ENCODE peak calls at places on chromosomes 3 and 15, in four cellular contexts. E is fibroblast of pulmonary artery, J is right lobe of liver, Y is astrocyte of the spinal cord. D is an unnamed sample.

GRCh38 chr15:71496336-71496955 is 313.9 kb upstream of the NR2E3 start:
- DNase-seq in E (peak), J (no peak), Y (peak), D (peak)

GRCh38 chr3:55516391-55517030 is 29.4 kb upstream of the WNT5A start:
- DNase-seq in E (no peak), J (no peak), Y (no peak), D (no peak)

GRCh38 chr3:69079269-69080159 is 651 bp downstream of the UBA3 start:
- DNase-seq in E (no peak), J (no peak), Y (no peak), D (no peak)

GRCh38 chr3:43243590-43244587 is 42.5 kb upstream of the SNRK start:
- DNase-seq in E (peak), J (no peak), Y (no peak), D (no peak)

GRCh38 chr3:128804817-128805166 is 74.6 kb upstream of the ACAD9 start:
- DNase-seq in E (no peak), J (no peak), Y (no peak), D (no peak)

GRCh38 chr15:65008989-65009388 is 19.3 kb upstream of the SPG21 start:
- DNase-seq in E (no peak), J (no peak), Y (no peak), D (no peak)

GRCh38 chr3:133949438-133949837 is 53.8 kb upstream of the RAB6B start:
- DNase-seq in E (peak), J (no peak), Y (no peak), D (no peak)

GRCh38 chr15:50249704-50250103 is 15.8 kb downstream of the HDC start:
- DNase-seq in E (no peak), J (no peak), Y (no peak), D (no peak)

GRCh38 chr3:177578488-177578887 is 381.2 kb upstream of the TBL1XR1 start:
- DNase-seq in E (no peak), J (no peak), Y (no peak), D (no peak)

GRCh38 chr15:39426552-39427532 is 154.0 kb upstream of the THBS1 start:
- DNase-seq in E (peak), J (no peak), Y (peak), D (no peak)

GRCh38 chr3:53078656-53079055 is 32.8 kb upstream of the SFMBT1 start:
- DNase-seq in E (no peak), J (no peak), Y (no peak), D (no peak)

GRCh38 chr3:112597945-112598344 is 36.1 kb downstream of the SLC35A5 start:
- DNase-seq in E (no peak), J (no peak), Y (no peak), D (no peak)

GRCh38 chr3:5197470-5198312 is 10.2 kb downstream of the EDEM1 start:
- DNase-seq in E (peak), J (no peak), Y (peak), D (peak)

GRCh38 chr3:17686613-17687012 is 55.8 kb downstream of the TBC1D5 start:
- DNase-seq in E (peak), J (no peak), Y (no peak), D (peak)

GRCh38 chr3:70138606-70139005 is 139.1 kb downstream of the SAMMSON start:
- DNase-seq in E (no peak), J (no peak), Y (peak), D (peak)

GRCh38 chr3:81242871-81243270 is 518.6 kb downstream of the GBE1 start:
- DNase-seq in E (peak), J (no peak), Y (peak), D (peak)

GRCh38 chr3:13301295-13301987 is 118.7 kb downstream of the NUP210 start:
- DNase-seq in E (peak), J (no peak), Y (peak), D (peak)

DNA sequence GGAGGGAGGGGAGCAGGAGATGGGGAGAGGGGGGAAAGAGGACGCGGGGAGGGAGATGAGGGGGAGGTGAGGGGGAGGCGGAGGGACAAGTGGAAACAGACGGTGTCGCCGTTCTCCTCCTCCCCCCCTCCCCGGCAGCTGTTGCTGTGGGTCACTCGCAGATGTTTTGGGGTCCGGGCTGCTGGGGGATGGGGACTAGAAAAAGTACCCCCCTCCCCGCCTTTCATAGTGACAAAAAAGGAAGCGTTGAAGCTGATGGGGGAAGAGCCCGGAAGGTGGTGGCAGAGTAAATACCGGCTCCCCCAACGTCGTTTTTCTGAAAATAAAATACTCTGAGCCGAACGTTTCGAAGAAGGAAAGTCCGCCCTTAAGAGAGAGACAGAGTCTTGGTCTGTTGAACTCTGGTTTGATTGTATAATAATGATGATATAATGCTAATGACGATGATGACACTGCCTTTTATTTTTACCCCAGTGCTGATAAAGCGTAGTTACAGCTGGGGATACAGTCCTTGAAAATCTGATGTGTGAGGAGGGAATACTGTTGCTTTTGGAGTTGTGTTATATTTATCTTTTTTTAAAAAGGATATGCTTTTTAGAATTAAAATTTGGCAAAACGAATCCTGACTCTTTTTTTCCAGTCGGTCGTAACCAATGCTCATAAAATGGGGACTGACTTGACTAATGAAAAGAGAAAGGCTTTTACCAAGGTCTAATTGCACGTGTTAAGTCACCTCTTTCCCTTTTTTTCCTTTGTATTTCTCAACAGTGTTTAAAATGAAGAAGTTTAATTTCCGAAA is 997 bp downstream of the STXBP5L start:
- DNase-seq in E (no peak), J (no peak), Y (no peak), D (no peak)
- H3K4me3 ChIP-seq in E (peak), J (no peak), Y (peak), D (peak)

DNA sequence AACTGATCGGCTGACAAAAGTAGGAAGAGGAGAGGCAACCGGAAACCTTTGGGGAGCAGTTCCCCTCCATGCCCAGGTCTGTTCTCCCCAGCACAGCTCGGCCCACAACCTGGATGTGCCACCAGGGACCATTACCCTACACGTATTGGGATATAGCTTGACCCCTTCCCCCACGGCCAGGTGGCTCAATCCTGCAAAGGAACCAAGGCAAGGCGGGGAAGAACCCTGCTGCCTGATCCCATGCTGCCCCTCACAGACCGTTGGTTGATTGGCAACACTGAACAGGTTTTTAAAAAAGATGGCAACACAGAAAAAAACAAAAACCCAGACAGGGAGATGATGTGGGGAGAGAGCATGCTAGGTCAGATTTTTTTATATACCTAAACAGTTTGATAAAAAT is 19.6 kb upstream of the TCAIM start:
- DNase-seq in E (no peak), J (no peak), Y (no peak), D (no peak)
- TF ChIP-seq CTCF in E (no peak), J (no peak), Y (no peak), D (no peak)

GRCh38 chr15:73930371-73930770 is 4.1 kb downstream of the LOXL1 start:
- DNase-seq in E (peak), J (no peak), Y (peak), D (no peak)
- H3K4me3 ChIP-seq in E (no peak), J (no peak), Y (peak), D (no peak)

GRCh38 chr3:167100651-167101050 is 279.4 kb downstream of the ZBBX start:
- DNase-seq in E (no peak), J (no peak), Y (no peak), D (no peak)

GRCh38 chr3:167106456-167106855 is 273.6 kb downstream of the ZBBX start:
- DNase-seq in E (no peak), J (no peak), Y (no peak), D (no peak)

GRCh38 chr3:167100200-167100599 is 279.9 kb downstream of the ZBBX start:
- DNase-seq in E (no peak), J (no peak), Y (no peak), D (no peak)

DNA sequence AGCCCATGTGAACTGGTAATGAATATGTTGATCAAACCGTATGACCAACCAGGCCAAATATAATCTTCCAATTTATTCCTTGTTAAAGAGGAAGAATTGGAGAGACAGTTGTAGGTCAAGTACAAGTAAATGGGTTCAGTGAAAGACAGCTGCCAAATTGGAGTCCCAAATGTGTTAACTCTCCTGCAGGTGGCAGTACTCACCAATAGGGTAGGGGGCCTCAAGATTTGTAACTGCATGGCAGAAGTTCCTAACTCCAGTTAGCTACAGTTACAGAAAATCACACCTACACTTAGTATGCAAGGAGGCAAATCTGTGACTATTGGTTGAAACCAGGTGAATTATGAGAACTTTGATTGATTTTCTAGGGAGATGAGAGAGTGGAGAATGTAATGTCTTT is 278.0 kb downstream of the ZBBX start:
- DNase-seq in E (no peak), J (no peak), Y (no peak), D (no peak)
- TF ChIP-seq CTCF in E (no peak), J (peak), Y (peak), D (no peak)

DNA sequence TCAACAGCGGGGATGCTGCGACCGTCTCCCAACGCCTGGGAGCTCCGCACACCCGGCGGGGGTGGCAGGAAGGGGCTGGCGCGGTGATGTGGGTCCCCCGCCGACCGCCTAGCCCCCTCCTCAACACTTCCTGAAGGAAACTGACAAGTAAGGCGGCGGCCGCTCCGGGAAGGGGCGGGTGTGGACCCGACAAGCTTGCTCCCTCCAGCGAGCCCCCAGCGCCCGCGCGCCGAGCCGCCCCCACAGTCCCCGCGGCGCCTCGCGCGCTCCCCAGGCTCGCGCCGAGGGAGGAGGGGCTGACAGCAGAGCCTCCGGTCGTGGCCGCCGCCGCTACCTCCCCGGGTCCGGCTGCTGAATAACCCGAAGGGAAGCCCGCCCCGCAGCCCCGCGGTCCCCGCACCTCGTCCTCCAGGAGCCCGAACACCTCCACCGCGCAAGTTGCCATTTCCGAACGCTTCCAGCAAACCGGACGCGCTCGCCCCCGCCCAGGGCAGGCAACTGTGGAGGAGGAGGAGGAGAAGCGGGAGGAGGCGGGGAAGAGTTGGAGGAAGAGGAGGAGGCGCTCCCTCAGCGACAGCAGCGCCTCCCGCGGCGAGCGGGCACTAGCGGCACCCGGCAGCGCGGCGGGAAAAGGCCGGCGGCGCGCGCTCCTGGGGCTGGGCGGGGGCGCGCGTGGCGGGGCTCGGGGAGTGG is at the start of gene NEDD4:
- DNase-seq in E (peak), J (peak), Y (peak), D (peak)
- H3K4me3 ChIP-seq in E (peak), J (peak), Y (peak), D (peak)

GRCh38 chr3:27943106-27943505 is 221.0 kb upstream of the EOMES start:
- DNase-seq in E (peak), J (no peak), Y (no peak), D (peak)
- TF ChIP-seq CTCF in E (peak), J (peak), Y (peak), D (peak)

GRCh38 chr3:152278674-152279427 is 10.1 kb downstream of the MBNL1 start:
- DNase-seq in E (no peak), J (no peak), Y (no peak), D (no peak)

GRCh38 chr3:152279474-152279873 is 10.7 kb downstream of the MBNL1 start:
- DNase-seq in E (no peak), J (no peak), Y (no peak), D (no peak)

GRCh38 chr3:152282813-152283212 is 14.1 kb downstream of the MBNL1 start:
- DNase-seq in E (no peak), J (no peak), Y (no peak), D (no peak)

GRCh38 chr3:152281032-152281713 is 12.4 kb downstream of the MBNL1 start:
- DNase-seq in E (peak), J (no peak), Y (no peak), D (no peak)

DNA sequence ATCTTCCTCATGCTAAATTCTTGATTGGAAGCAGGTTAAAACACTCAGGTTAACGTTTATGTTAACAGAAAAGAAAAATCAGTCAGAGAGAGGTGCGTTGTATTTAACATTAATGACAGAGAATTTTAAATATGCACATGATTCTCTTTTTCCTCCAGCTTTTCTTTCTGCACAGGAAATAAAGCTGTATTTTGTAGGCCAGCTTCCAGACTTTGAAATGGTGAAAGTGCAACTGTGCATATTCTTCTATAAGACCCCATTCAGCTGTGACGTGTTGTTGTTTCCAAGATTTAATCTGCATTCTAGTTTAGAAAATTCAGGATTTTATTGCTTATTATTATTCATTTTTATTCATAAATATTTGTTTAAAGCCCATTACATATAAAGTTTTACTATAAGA is 11.8 kb downstream of the MBNL1 start:
- DNase-seq in E (no peak), J (no peak), Y (no peak), D (no peak)
- H3K4me3 ChIP-seq in E (no peak), J (no peak), Y (no peak), D (no peak)

GRCh38 chr15:42313463-42313862 is 40.2 kb upstream of the TMEM87A start:
- DNase-seq in E (no peak), J (no peak), Y (no peak), D (no peak)
- TF ChIP-seq CTCF in E (no peak), J (no peak), Y (no peak), D (no peak)

D was measured in bronchial epithelial cell.